ENCODE peak calls at places on chromosomes 11 and 22, in eight cellular contexts. One of them, this sample, is unnamed.

GRCh38 chr22:19063581-19064353 is 58.4 kb downstream of the DGCR2 start:
- ATAC-seq in effector memory CD8-positive, alpha-beta T cell: no peak
- ATAC-seq in psoas muscle: no peak
- ATAC-seq in T-helper 17 cell: no peak
- ATAC-seq in activated naive CD8-positive, alpha-beta T cell treated with anti-CD3 and anti-CD28 coated beads, Interleukin-2, amount 50 U/mL, for 24 hours: no peak
- ATAC-seq in right cardiac atrium: no peak
- ATAC-seq in activated CD8-positive, alpha-beta memory T cell treated with anti-CD3 and anti-CD28 coated beads, Interleukin-2, amount 10 ng/mL, durations not matched to agents 7 days and 5 days: no peak
- ATAC-seq in lower lobe of right lung: no peak
- ATAC-seq in this sample: no peak

GRCh38 chr11:64035581-64035980 is at the start of gene FLRT1:
- ATAC-seq in activated CD8-positive, alpha-beta memory T cell treated with anti-CD3 and anti-CD28 coated beads, Interleukin-2, amount 10 ng/mL, durations not matched to agents 7 days and 5 days: no peak
- ATAC-seq in psoas muscle: no peak
- ATAC-seq in right cardiac atrium: no peak
- ATAC-seq in effector memory CD8-positive, alpha-beta T cell: no peak
- ATAC-seq in T-helper 17 cell: no peak
- ATAC-seq in activated naive CD8-positive, alpha-beta T cell treated with anti-CD3 and anti-CD28 coated beads, Interleukin-2, amount 50 U/mL, for 24 hours: no peak
- ATAC-seq in lower lobe of right lung: no peak
- ATAC-seq in this sample: no peak

GRCh38 chr22:46171940-46172339 is 21.6 kb downstream of the PPARA start:
- ATAC-seq in right cardiac atrium: peak
- ATAC-seq in activated naive CD8-positive, alpha-beta T cell treated with anti-CD3 and anti-CD28 coated beads, Interleukin-2, amount 50 U/mL, for 24 hours: no peak
- ATAC-seq in psoas muscle: peak
- ATAC-seq in activated CD8-positive, alpha-beta memory T cell treated with anti-CD3 and anti-CD28 coated beads, Interleukin-2, amount 10 ng/mL, durations not matched to agents 7 days and 5 days: no peak
- ATAC-seq in lower lobe of right lung: no peak
- ATAC-seq in effector memory CD8-positive, alpha-beta T cell: no peak
- ATAC-seq in T-helper 17 cell: no peak
- ATAC-seq in this sample: no peak

GRCh38 chr22:19968450-19968891 is 26.9 kb upstream of the TXNRD2 start:
- ATAC-seq in right cardiac atrium: no peak
- ATAC-seq in psoas muscle: no peak
- ATAC-seq in effector memory CD8-positive, alpha-beta T cell: no peak
- ATAC-seq in activated naive CD8-positive, alpha-beta T cell treated with anti-CD3 and anti-CD28 coated beads, Interleukin-2, amount 50 U/mL, for 24 hours: no peak
- ATAC-seq in activated CD8-positive, alpha-beta memory T cell treated with anti-CD3 and anti-CD28 coated beads, Interleukin-2, amount 10 ng/mL, durations not matched to agents 7 days and 5 days: no peak
- ATAC-seq in T-helper 17 cell: no peak
- ATAC-seq in lower lobe of right lung: no peak
- ATAC-seq in this sample: no peak

GRCh38 chr11:29260939-29261705 is 755.7 kb downstream of the KCNA4 start:
- ATAC-seq in T-helper 17 cell: no peak
- ATAC-seq in right cardiac atrium: no peak
- ATAC-seq in activated CD8-positive, alpha-beta memory T cell treated with anti-CD3 and anti-CD28 coated beads, Interleukin-2, amount 10 ng/mL, durations not matched to agents 7 days and 5 days: no peak
- ATAC-seq in psoas muscle: no peak
- ATAC-seq in activated naive CD8-positive, alpha-beta T cell treated with anti-CD3 and anti-CD28 coated beads, Interleukin-2, amount 50 U/mL, for 24 hours: no peak
- ATAC-seq in effector memory CD8-positive, alpha-beta T cell: no peak
- ATAC-seq in lower lobe of right lung: no peak
- ATAC-seq in this sample: no peak

GRCh38 chr22:37283393-37283937 is 1.2 kb downstream of the CYTH4 start:
- ATAC-seq in activated naive CD8-positive, alpha-beta T cell treated with anti-CD3 and anti-CD28 coated beads, Interleukin-2, amount 50 U/mL, for 24 hours: no peak
- ATAC-seq in psoas muscle: no peak
- ATAC-seq in effector memory CD8-positive, alpha-beta T cell: no peak
- ATAC-seq in right cardiac atrium: no peak
- ATAC-seq in lower lobe of right lung: no peak
- ATAC-seq in activated CD8-positive, alpha-beta memory T cell treated with anti-CD3 and anti-CD28 coated beads, Interleukin-2, amount 10 ng/mL, durations not matched to agents 7 days and 5 days: no peak
- ATAC-seq in T-helper 17 cell: peak
- ATAC-seq in this sample: no peak

GRCh38 chr11:13222285-13222684 is 55.3 kb upstream of the BMAL1 start:
- ATAC-seq in T-helper 17 cell: no peak
- ATAC-seq in activated naive CD8-positive, alpha-beta T cell treated with anti-CD3 and anti-CD28 coated beads, Interleukin-2, amount 50 U/mL, for 24 hours: no peak
- ATAC-seq in right cardiac atrium: no peak
- ATAC-seq in effector memory CD8-positive, alpha-beta T cell: no peak
- ATAC-seq in psoas muscle: no peak
- ATAC-seq in activated CD8-positive, alpha-beta memory T cell treated with anti-CD3 and anti-CD28 coated beads, Interleukin-2, amount 10 ng/mL, durations not matched to agents 7 days and 5 days: no peak
- ATAC-seq in lower lobe of right lung: peak
- ATAC-seq in this sample: no peak

GRCh38 chr11:1632053-1632714 is 2.6 kb downstream of the KRTAP5-5 start:
- ATAC-seq in activated naive CD8-positive, alpha-beta T cell treated with anti-CD3 and anti-CD28 coated beads, Interleukin-2, amount 50 U/mL, for 24 hours: no peak
- ATAC-seq in psoas muscle: no peak
- ATAC-seq in T-helper 17 cell: no peak
- ATAC-seq in activated CD8-positive, alpha-beta memory T cell treated with anti-CD3 and anti-CD28 coated beads, Interleukin-2, amount 10 ng/mL, durations not matched to agents 7 days and 5 days: no peak
- ATAC-seq in lower lobe of right lung: no peak
- ATAC-seq in effector memory CD8-positive, alpha-beta T cell: no peak
- ATAC-seq in right cardiac atrium: no peak
- ATAC-seq in this sample: no peak

GRCh38 chr11:65576232-65576866 is 496 bp downstream of the EHBP1L1 start:
- ATAC-seq in activated CD8-positive, alpha-beta memory T cell treated with anti-CD3 and anti-CD28 coated beads, Interleukin-2, amount 10 ng/mL, durations not matched to agents 7 days and 5 days: no peak
- ATAC-seq in lower lobe of right lung: no peak
- ATAC-seq in psoas muscle: no peak
- ATAC-seq in T-helper 17 cell: no peak
- ATAC-seq in activated naive CD8-positive, alpha-beta T cell treated with anti-CD3 and anti-CD28 coated beads, Interleukin-2, amount 50 U/mL, for 24 hours: no peak
- ATAC-seq in right cardiac atrium: no peak
- ATAC-seq in effector memory CD8-positive, alpha-beta T cell: no peak
- ATAC-seq in this sample: no peak

GRCh38 chr11:57083641-57084385 is 95.1 kb downstream of the OR5AK2 start:
- ATAC-seq in activated naive CD8-positive, alpha-beta T cell treated with anti-CD3 and anti-CD28 coated beads, Interleukin-2, amount 50 U/mL, for 24 hours: no peak
- ATAC-seq in T-helper 17 cell: no peak
- ATAC-seq in psoas muscle: no peak
- ATAC-seq in effector memory CD8-positive, alpha-beta T cell: no peak
- ATAC-seq in lower lobe of right lung: no peak
- ATAC-seq in activated CD8-positive, alpha-beta memory T cell treated with anti-CD3 and anti-CD28 coated beads, Interleukin-2, amount 10 ng/mL, durations not matched to agents 7 days and 5 days: no peak
- ATAC-seq in right cardiac atrium: no peak
- ATAC-seq in this sample: no peak

GRCh38 chr11:123431619-123432018 is 1.6 kb downstream of the GRAMD1B start:
- ATAC-seq in T-helper 17 cell: peak
- ATAC-seq in psoas muscle: no peak
- ATAC-seq in lower lobe of right lung: no peak
- ATAC-seq in activated CD8-positive, alpha-beta memory T cell treated with anti-CD3 and anti-CD28 coated beads, Interleukin-2, amount 10 ng/mL, durations not matched to agents 7 days and 5 days: peak
- ATAC-seq in activated naive CD8-positive, alpha-beta T cell treated with anti-CD3 and anti-CD28 coated beads, Interleukin-2, amount 50 U/mL, for 24 hours: peak
- ATAC-seq in right cardiac atrium: no peak
- ATAC-seq in effector memory CD8-positive, alpha-beta T cell: no peak
- ATAC-seq in this sample: no peak

GRCh38 chr11:35045219-35045819 is 93.7 kb upstream of the CD44 start:
- ATAC-seq in lower lobe of right lung: peak
- ATAC-seq in psoas muscle: no peak
- ATAC-seq in effector memory CD8-positive, alpha-beta T cell: peak
- ATAC-seq in right cardiac atrium: peak
- ATAC-seq in activated CD8-positive, alpha-beta memory T cell treated with anti-CD3 and anti-CD28 coated beads, Interleukin-2, amount 10 ng/mL, durations not matched to agents 7 days and 5 days: peak
- ATAC-seq in activated naive CD8-positive, alpha-beta T cell treated with anti-CD3 and anti-CD28 coated beads, Interleukin-2, amount 50 U/mL, for 24 hours: peak
- ATAC-seq in T-helper 17 cell: peak
- ATAC-seq in this sample: peak

GRCh38 chr11:66958956-66959274 is 732 bp upstream of the PC start:
- ATAC-seq in right cardiac atrium: no peak
- ATAC-seq in effector memory CD8-positive, alpha-beta T cell: no peak
- ATAC-seq in activated naive CD8-positive, alpha-beta T cell treated with anti-CD3 and anti-CD28 coated beads, Interleukin-2, amount 50 U/mL, for 24 hours: peak
- ATAC-seq in activated CD8-positive, alpha-beta memory T cell treated with anti-CD3 and anti-CD28 coated beads, Interleukin-2, amount 10 ng/mL, durations not matched to agents 7 days and 5 days: no peak
- ATAC-seq in T-helper 17 cell: no peak
- ATAC-seq in lower lobe of right lung: no peak
- ATAC-seq in psoas muscle: no peak
- ATAC-seq in this sample: peak

GRCh38 chr22:47238886-47239860 is 476.7 kb downstream of the TBC1D22A start:
- ATAC-seq in effector memory CD8-positive, alpha-beta T cell: no peak
- ATAC-seq in right cardiac atrium: peak
- ATAC-seq in activated naive CD8-positive, alpha-beta T cell treated with anti-CD3 and anti-CD28 coated beads, Interleukin-2, amount 50 U/mL, for 24 hours: no peak
- ATAC-seq in psoas muscle: no peak
- ATAC-seq in T-helper 17 cell: no peak
- ATAC-seq in activated CD8-positive, alpha-beta memory T cell treated with anti-CD3 and anti-CD28 coated beads, Interleukin-2, amount 10 ng/mL, durations not matched to agents 7 days and 5 days: no peak
- ATAC-seq in lower lobe of right lung: no peak
- ATAC-seq in this sample: no peak

GRCh38 chr11:29645373-29645772 is 371.5 kb downstream of the KCNA4 start:
- ATAC-seq in activated naive CD8-positive, alpha-beta T cell treated with anti-CD3 and anti-CD28 coated beads, Interleukin-2, amount 50 U/mL, for 24 hours: no peak
- ATAC-seq in effector memory CD8-positive, alpha-beta T cell: no peak
- ATAC-seq in activated CD8-positive, alpha-beta memory T cell treated with anti-CD3 and anti-CD28 coated beads, Interleukin-2, amount 10 ng/mL, durations not matched to agents 7 days and 5 days: no peak
- ATAC-seq in right cardiac atrium: no peak
- ATAC-seq in psoas muscle: no peak
- ATAC-seq in lower lobe of right lung: no peak
- ATAC-seq in T-helper 17 cell: no peak
- ATAC-seq in this sample: no peak

GRCh38 chr11:59247535-59248227 is 35.0 kb upstream of the MPEG1 start:
- ATAC-seq in right cardiac atrium: peak
- ATAC-seq in activated naive CD8-positive, alpha-beta T cell treated with anti-CD3 and anti-CD28 coated beads, Interleukin-2, amount 50 U/mL, for 24 hours: no peak
- ATAC-seq in lower lobe of right lung: peak
- ATAC-seq in activated CD8-positive, alpha-beta memory T cell treated with anti-CD3 and anti-CD28 coated beads, Interleukin-2, amount 10 ng/mL, durations not matched to agents 7 days and 5 days: peak
- ATAC-seq in psoas muscle: peak
- ATAC-seq in effector memory CD8-positive, alpha-beta T cell: peak
- ATAC-seq in T-helper 17 cell: peak
- ATAC-seq in this sample: no peak

GRCh38 chr11:60482361-60482760 is 10.2 kb upstream of the MS4A12 start:
- ATAC-seq in right cardiac atrium: peak
- ATAC-seq in activated CD8-positive, alpha-beta memory T cell treated with anti-CD3 and anti-CD28 coated beads, Interleukin-2, amount 10 ng/mL, durations not matched to agents 7 days and 5 days: no peak
- ATAC-seq in effector memory CD8-positive, alpha-beta T cell: no peak
- ATAC-seq in lower lobe of right lung: peak
- ATAC-seq in T-helper 17 cell: peak
- ATAC-seq in activated naive CD8-positive, alpha-beta T cell treated with anti-CD3 and anti-CD28 coated beads, Interleukin-2, amount 50 U/mL, for 24 hours: no peak
- ATAC-seq in psoas muscle: no peak
- ATAC-seq in this sample: no peak

GRCh38 chr11:101034076-101034475 is 95.5 kb downstream of the PGR start:
- ATAC-seq in activated naive CD8-positive, alpha-beta T cell treated with anti-CD3 and anti-CD28 coated beads, Interleukin-2, amount 50 U/mL, for 24 hours: no peak
- ATAC-seq in T-helper 17 cell: no peak
- ATAC-seq in effector memory CD8-positive, alpha-beta T cell: no peak
- ATAC-seq in lower lobe of right lung: peak
- ATAC-seq in activated CD8-positive, alpha-beta memory T cell treated with anti-CD3 and anti-CD28 coated beads, Interleukin-2, amount 10 ng/mL, durations not matched to agents 7 days and 5 days: no peak
- ATAC-seq in psoas muscle: peak
- ATAC-seq in right cardiac atrium: peak
- ATAC-seq in this sample: no peak

GRCh38 chr22:27972732-27973698 is 54.0 kb upstream of the PITPNB start:
- ATAC-seq in activated naive CD8-positive, alpha-beta T cell treated with anti-CD3 and anti-CD28 coated beads, Interleukin-2, amount 50 U/mL, for 24 hours: no peak
- ATAC-seq in effector memory CD8-positive, alpha-beta T cell: no peak
- ATAC-seq in right cardiac atrium: no peak
- ATAC-seq in psoas muscle: no peak
- ATAC-seq in T-helper 17 cell: no peak
- ATAC-seq in lower lobe of right lung: no peak
- ATAC-seq in activated CD8-positive, alpha-beta memory T cell treated with anti-CD3 and anti-CD28 coated beads, Interleukin-2, amount 10 ng/mL, durations not matched to agents 7 days and 5 days: no peak
- ATAC-seq in this sample: no peak

GRCh38 chr22:45683248-45683647 is 11.6 kb downstream of the ATXN10 start:
- ATAC-seq in effector memory CD8-positive, alpha-beta T cell: no peak
- ATAC-seq in activated naive CD8-positive, alpha-beta T cell treated with anti-CD3 and anti-CD28 coated beads, Interleukin-2, amount 50 U/mL, for 24 hours: no peak
- ATAC-seq in psoas muscle: no peak
- ATAC-seq in lower lobe of right lung: peak
- ATAC-seq in right cardiac atrium: no peak
- ATAC-seq in activated CD8-positive, alpha-beta memory T cell treated with anti-CD3 and anti-CD28 coated beads, Interleukin-2, amount 10 ng/mL, durations not matched to agents 7 days and 5 days: no peak
- ATAC-seq in T-helper 17 cell: no peak
- ATAC-seq in this sample: no peak

GRCh38 chr11:5600374-5600851 is 4.0 kb downstream of the TRIM6 start:
- ATAC-seq in psoas muscle: no peak
- ATAC-seq in activated naive CD8-positive, alpha-beta T cell treated with anti-CD3 and anti-CD28 coated beads, Interleukin-2, amount 50 U/mL, for 24 hours: peak
- ATAC-seq in lower lobe of right lung: peak
- ATAC-seq in activated CD8-positive, alpha-beta memory T cell treated with anti-CD3 and anti-CD28 coated beads, Interleukin-2, amount 10 ng/mL, durations not matched to agents 7 days and 5 days: peak
- ATAC-seq in right cardiac atrium: peak
- ATAC-seq in T-helper 17 cell: peak
- ATAC-seq in effector memory CD8-positive, alpha-beta T cell: peak
- ATAC-seq in this sample: peak

GRCh38 chr11:36510567-36511020 is 522 bp upstream of the TRAF6 start:
- ATAC-seq in effector memory CD8-positive, alpha-beta T cell: no peak
- ATAC-seq in activated CD8-positive, alpha-beta memory T cell treated with anti-CD3 and anti-CD28 coated beads, Interleukin-2, amount 10 ng/mL, durations not matched to agents 7 days and 5 days: peak
- ATAC-seq in right cardiac atrium: peak
- ATAC-seq in T-helper 17 cell: no peak
- ATAC-seq in activated naive CD8-positive, alpha-beta T cell treated with anti-CD3 and anti-CD28 coated beads, Interleukin-2, amount 50 U/mL, for 24 hours: no peak
- ATAC-seq in lower lobe of right lung: peak
- ATAC-seq in psoas muscle: no peak
- ATAC-seq in this sample: no peak

GRCh38 chr22:32862936-32863661 is 61.6 kb downstream of the TIMP3 start:
- ATAC-seq in lower lobe of right lung: no peak
- ATAC-seq in activated CD8-positive, alpha-beta memory T cell treated with anti-CD3 and anti-CD28 coated beads, Interleukin-2, amount 10 ng/mL, durations not matched to agents 7 days and 5 days: no peak
- ATAC-seq in effector memory CD8-positive, alpha-beta T cell: no peak
- ATAC-seq in psoas muscle: no peak
- ATAC-seq in T-helper 17 cell: no peak
- ATAC-seq in right cardiac atrium: peak
- ATAC-seq in activated naive CD8-positive, alpha-beta T cell treated with anti-CD3 and anti-CD28 coated beads, Interleukin-2, amount 50 U/mL, for 24 hours: no peak
- ATAC-seq in this sample: no peak

GRCh38 chr11:104161751-104162450 is 2.0 kb downstream of the PDGFD start:
- ATAC-seq in effector memory CD8-positive, alpha-beta T cell: no peak
- ATAC-seq in T-helper 17 cell: no peak
- ATAC-seq in activated naive CD8-positive, alpha-beta T cell treated with anti-CD3 and anti-CD28 coated beads, Interleukin-2, amount 50 U/mL, for 24 hours: no peak
- ATAC-seq in lower lobe of right lung: no peak
- ATAC-seq in right cardiac atrium: no peak
- ATAC-seq in psoas muscle: no peak
- ATAC-seq in activated CD8-positive, alpha-beta memory T cell treated with anti-CD3 and anti-CD28 coated beads, Interleukin-2, amount 10 ng/mL, durations not matched to agents 7 days and 5 days: no peak
- ATAC-seq in this sample: no peak

GRCh38 chr22:29630180-29630498 is 26.7 kb downstream of the NF2 start:
- ATAC-seq in right cardiac atrium: no peak
- ATAC-seq in lower lobe of right lung: peak
- ATAC-seq in psoas muscle: no peak
- ATAC-seq in activated CD8-positive, alpha-beta memory T cell treated with anti-CD3 and anti-CD28 coated beads, Interleukin-2, amount 10 ng/mL, durations not matched to agents 7 days and 5 days: no peak
- ATAC-seq in effector memory CD8-positive, alpha-beta T cell: no peak
- ATAC-seq in activated naive CD8-positive, alpha-beta T cell treated with anti-CD3 and anti-CD28 coated beads, Interleukin-2, amount 50 U/mL, for 24 hours: no peak
- ATAC-seq in T-helper 17 cell: no peak
- ATAC-seq in this sample: no peak

GRCh38 chr11:76339217-76339616 is 41.7 kb downstream of the THAP12 start:
- ATAC-seq in right cardiac atrium: peak
- ATAC-seq in T-helper 17 cell: peak
- ATAC-seq in lower lobe of right lung: peak
- ATAC-seq in psoas muscle: peak
- ATAC-seq in activated naive CD8-positive, alpha-beta T cell treated with anti-CD3 and anti-CD28 coated beads, Interleukin-2, amount 50 U/mL, for 24 hours: no peak
- ATAC-seq in activated CD8-positive, alpha-beta memory T cell treated with anti-CD3 and anti-CD28 coated beads, Interleukin-2, amount 10 ng/mL, durations not matched to agents 7 days and 5 days: peak
- ATAC-seq in effector memory CD8-positive, alpha-beta T cell: peak
- ATAC-seq in this sample: no peak

GRCh38 chr11:86814775-86815174 is 14.4 kb downstream of the PRSS23 start:
- ATAC-seq in lower lobe of right lung: no peak
- ATAC-seq in activated naive CD8-positive, alpha-beta T cell treated with anti-CD3 and anti-CD28 coated beads, Interleukin-2, amount 50 U/mL, for 24 hours: no peak
- ATAC-seq in T-helper 17 cell: no peak
- ATAC-seq in right cardiac atrium: peak
- ATAC-seq in psoas muscle: peak
- ATAC-seq in activated CD8-positive, alpha-beta memory T cell treated with anti-CD3 and anti-CD28 coated beads, Interleukin-2, amount 10 ng/mL, durations not matched to agents 7 days and 5 days: no peak
- ATAC-seq in effector memory CD8-positive, alpha-beta T cell: no peak
- ATAC-seq in this sample: no peak

GRCh38 chr22:44753189-44754042 is 1.0 kb downstream of the ARHGAP8 start:
- ATAC-seq in psoas muscle: no peak
- ATAC-seq in activated CD8-positive, alpha-beta memory T cell treated with anti-CD3 and anti-CD28 coated beads, Interleukin-2, amount 10 ng/mL, durations not matched to agents 7 days and 5 days: no peak
- ATAC-seq in activated naive CD8-positive, alpha-beta T cell treated with anti-CD3 and anti-CD28 coated beads, Interleukin-2, amount 50 U/mL, for 24 hours: no peak
- ATAC-seq in T-helper 17 cell: no peak
- ATAC-seq in lower lobe of right lung: peak
- ATAC-seq in effector memory CD8-positive, alpha-beta T cell: no peak
- ATAC-seq in right cardiac atrium: peak
- ATAC-seq in this sample: no peak

GRCh38 chr22:33565580-33565995 is 354.7 kb downstream of the LARGE1 start:
- ATAC-seq in psoas muscle: no peak
- ATAC-seq in lower lobe of right lung: no peak
- ATAC-seq in effector memory CD8-positive, alpha-beta T cell: no peak
- ATAC-seq in T-helper 17 cell: no peak
- ATAC-seq in right cardiac atrium: peak
- ATAC-seq in activated naive CD8-positive, alpha-beta T cell treated with anti-CD3 and anti-CD28 coated beads, Interleukin-2, amount 50 U/mL, for 24 hours: peak
- ATAC-seq in activated CD8-positive, alpha-beta memory T cell treated with anti-CD3 and anti-CD28 coated beads, Interleukin-2, amount 10 ng/mL, durations not matched to agents 7 days and 5 days: no peak
- ATAC-seq in this sample: peak